ENCODE peak calls at places on chromosomes 13 and 19, in eight cellular contexts. O is tibial artery, N is heart left ventricle, P is body of pancreas, M is right atrium auricular region, Q is keratinocyte, Z is fibroblast of lung, B is ovary. J is an unnamed sample.

GRCh38 chr13:57946361-57946760 is 314.8 kb downstream of the PCDH17 start:
- DNase-seq in O (no peak), N (no peak), P (no peak), M (no peak), Q (no peak), Z (peak), B (no peak), J (no peak)

GRCh38 chr13:94480672-94481145 is 1.2 kb upstream of the DCT start:
- DNase-seq in O (no peak), N (peak), P (no peak), M (no peak), Q (no peak), Z (peak), B (no peak), J (no peak)

GRCh38 chr13:51502206-51502651 is 49.4 kb upstream of the INTS6 start:
- DNase-seq in O (no peak), N (no peak), P (no peak), M (no peak), Q (no peak), Z (peak), B (no peak), J (no peak)

GRCh38 chr19:3982701-3983541 is 2.3 kb downstream of the EEF2 start:
- DNase-seq in O (no peak), N (peak), P (no peak), M (no peak), Q (peak), Z (peak), B (no peak), J (no peak)

GRCh38 chr19:35887197-35887596 is 13.1 kb downstream of the NFKBID start:
- DNase-seq in O (no peak), N (no peak), P (no peak), M (no peak), Q (no peak), Z (no peak), B (no peak), J (no peak)

GRCh38 chr19:17754634-17755532 is 3.6 kb downstream of the FCHO1 start:
- DNase-seq in O (no peak), N (no peak), P (no peak), M (no peak), Q (no peak), Z (no peak), B (no peak), J (no peak)

GRCh38 chr19:17234911-17235617 is 9.0 kb downstream of the OCEL1 start:
- DNase-seq in O (no peak), N (no peak), P (peak), M (peak), Q (no peak), Z (peak), B (peak), J (no peak)

GRCh38 chr13:73549717-73550116 is 490.9 kb downstream of the KLF5 start:
- DNase-seq in O (no peak), N (no peak), P (no peak), M (no peak), Q (no peak), Z (no peak), B (no peak), J (no peak)

GRCh38 chr13:94431569-94431968 is 47.9 kb downstream of the DCT start:
- DNase-seq in O (no peak), N (no peak), P (no peak), M (no peak), Q (no peak), Z (peak), B (no peak), J (no peak)

GRCh38 chr19:47798904-47799266 is 5.5 kb downstream of the TPRX1 start:
- DNase-seq in O (no peak), N (no peak), P (no peak), M (no peak), Q (no peak), Z (no peak), B (no peak), J (no peak)

GRCh38 chr19:48321372-48321621 is 4.1 kb upstream of the EMP3 start:
- DNase-seq in O (peak), N (peak), P (peak), M (peak), Q (peak), Z (peak), B (peak), J (peak)

GRCh38 chr19:16216744-16217670 is 19.3 kb downstream of the AP1M1 start:
- DNase-seq in O (peak), N (no peak), P (peak), M (no peak), Q (no peak), Z (no peak), B (no peak), J (no peak)

GRCh38 chr13:51737609-51738008 is 66.4 kb downstream of the DHRS12 start:
- DNase-seq in O (no peak), N (no peak), P (no peak), M (no peak), Q (no peak), Z (no peak), B (no peak), J (no peak)

GRCh38 chr13:49517461-49517860 is 21.7 kb downstream of the PHF11 start:
- DNase-seq in O (no peak), N (no peak), P (no peak), M (no peak), Q (no peak), Z (peak), B (no peak), J (no peak)

GRCh38 chr19:2273356-2274184 is 8.4 kb downstream of the PEAK3 start:
- DNase-seq in O (peak), N (peak), P (peak), M (peak), Q (no peak), Z (peak), B (peak), J (peak)

GRCh38 chr13:80116107-80116506 is 224.8 kb downstream of the SPRY2 start:
- DNase-seq in O (no peak), N (no peak), P (no peak), M (no peak), Q (no peak), Z (peak), B (no peak), J (no peak)

GRCh38 chr13:44974056-44974798 is 15.0 kb downstream of the NUFIP1 start:
- DNase-seq in O (peak), N (peak), P (peak), M (peak), Q (no peak), Z (peak), B (no peak), J (no peak)

GRCh38 chr13:110113284-110113764 is 193.6 kb downstream of the COL4A1 start:
- DNase-seq in O (no peak), N (no peak), P (no peak), M (no peak), Q (peak), Z (no peak), B (no peak), J (no peak)

GRCh38 chr13:55087085-55087484 is 2053.6 kb upstream of the PRR20A start:
- DNase-seq in O (no peak), N (no peak), P (no peak), M (no peak), Q (no peak), Z (no peak), B (no peak), J (no peak)

GRCh38 chr13:75861786-75862185 is 225.7 kb downstream of the LMO7 start:
- DNase-seq in O (no peak), N (no peak), P (no peak), M (no peak), Q (no peak), Z (no peak), B (no peak), J (no peak)

GRCh38 chr13:30622551-30622950 is 4.8 kb downstream of the USPL1 start:
- DNase-seq in O (no peak), N (no peak), P (no peak), M (no peak), Q (no peak), Z (no peak), B (no peak), J (no peak)
- TF ChIP-seq CTCF in O (no peak), N (no peak), P (no peak), M (no peak), Q (no peak), Z (no peak), B (no peak), J (no peak)

DNA sequence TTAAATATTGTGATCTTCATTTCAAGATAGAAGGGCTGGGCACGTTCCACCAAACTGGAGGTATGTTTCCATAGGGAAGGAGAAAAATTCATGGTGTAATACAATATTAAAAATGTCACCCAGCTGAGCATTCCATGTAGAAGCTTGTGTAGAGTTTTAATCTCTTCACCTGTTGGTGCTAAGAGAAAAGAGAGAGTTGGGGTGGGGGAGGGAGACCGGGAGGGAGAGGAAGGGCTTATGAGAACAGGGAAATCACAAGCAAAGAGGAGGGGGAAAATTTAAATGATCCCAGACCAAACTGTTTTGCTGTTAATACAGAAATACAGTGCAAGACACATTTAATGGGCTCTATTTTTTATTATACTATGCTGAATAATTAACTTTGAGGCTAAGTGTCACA is 345.8 kb downstream of the ZNF536 start:
- DNase-seq in O (no peak), N (no peak), P (no peak), M (no peak), Q (no peak), Z (no peak), B (no peak), J (no peak)
- TF ChIP-seq CTCF in O (no peak), N (no peak), P (no peak), M (no peak), Q (no peak), Z (no peak), B (no peak), J (no peak)

GRCh38 chr19:28563964-28564914 is 648.7 kb downstream of the UQCRFS1 start:
- DNase-seq in O (no peak), N (no peak), P (no peak), M (no peak), Q (no peak), Z (no peak), B (no peak), J (no peak)

GRCh38 chr19:28556371-28556770 is 656.6 kb downstream of the UQCRFS1 start:
- DNase-seq in O (no peak), N (no peak), P (no peak), M (no peak), Q (no peak), Z (no peak), B (no peak), J (no peak)

GRCh38 chr19:28555317-28555716 is 657.6 kb downstream of the UQCRFS1 start:
- DNase-seq in O (no peak), N (no peak), P (no peak), M (no peak), Q (no peak), Z (no peak), B (no peak), J (no peak)

GRCh38 chr19:28558783-28559182 is 654.2 kb downstream of the UQCRFS1 start:
- DNase-seq in O (no peak), N (no peak), P (no peak), M (no peak), Q (no peak), Z (no peak), B (no peak), J (no peak)

GRCh38 chr19:28560786-28561185 is 652.2 kb downstream of the UQCRFS1 start:
- DNase-seq in O (no peak), N (no peak), P (no peak), M (no peak), Q (no peak), Z (no peak), B (no peak), J (no peak)
- TF ChIP-seq CTCF in O (no peak), N (no peak), P (no peak), M (no peak), Q (no peak), Z (no peak), B (no peak), J (no peak)

GRCh38 chr19:5536337-5536894 is 31.3 kb downstream of the TINCR start:
- DNase-seq in O (no peak), N (peak), P (peak), M (peak), Q (no peak), Z (peak), B (peak), J (no peak)

GRCh38 chr19:5533257-5533656 is 34.5 kb downstream of the TINCR start:
- DNase-seq in O (no peak), N (no peak), P (no peak), M (no peak), Q (no peak), Z (no peak), B (no peak), J (no peak)

GRCh38 chr19:5530701-5531100 is 37.1 kb downstream of the TINCR start:
- DNase-seq in O (no peak), N (no peak), P (no peak), M (no peak), Q (no peak), Z (no peak), B (no peak), J (no peak)

GRCh38 chr19:5537870-5538269 is 29.9 kb downstream of the TINCR start:
- DNase-seq in O (no peak), N (peak), P (no peak), M (no peak), Q (no peak), Z (no peak), B (no peak), J (no peak)

GRCh38 chr19:5534787-5535586 is 32.8 kb downstream of the TINCR start:
- DNase-seq in O (no peak), N (no peak), P (no peak), M (no peak), Q (no peak), Z (peak), B (no peak), J (no peak)
- TF ChIP-seq CTCF in O (no peak), N (peak), P (peak), M (no peak), Q (peak), Z (no peak), B (no peak), J (no peak)